ENCODE peak calls at places on chromosomes 2 and 18, in eight cellular contexts. J is HFFc6; A is stimulated activated CD4-positive, alpha-beta T cell treated with anti-CD3 and anti-CD28 coated beads, Interleukin-15, amount 100 ng/mL, for 1 hour; E is pancreas; D is choroid plexus epithelial cell; P is suprapubic skin; L is HL-60; G is hypothalamus. Y is an unnamed sample.

GRCh38 chr2:30915485-30915884 is 108.2 kb upstream of the CAPN13 start:
- DNase-seq in L (peak; percentile 39), P (no peak), A (no peak), J (no peak), G (no peak), E (no peak), D (peak; percentile 2), Y (no peak)

GRCh38 chr2:175195012-175195411 is 13.5 kb upstream of the ATP5MC3 start:
- DNase-seq in L (no peak), J (no peak), E (no peak), D (no peak), A (no peak), P (no peak), G (no peak), Y (no peak)

GRCh38 chr18:77201508-77201907 is 48.1 kb upstream of the GALR1 start:
- DNase-seq in G (no peak), J (no peak), P (no peak), L (no peak), D (no peak), A (no peak), E (no peak), Y (no peak)

GRCh38 chr18:49368876-49369440 is 91.5 kb downstream of the DYM start:
- DNase-seq in A (no peak), E (peak; percentile 68), G (peak; percentile 3), P (no peak), J (no peak), L (no peak), D (peak; percentile 73), Y (no peak)

GRCh38 chr2:111975053-111975552 is 76.7 kb downstream of the MERTK start:
- DNase-seq in G (no peak), P (no peak), A (no peak), J (peak; percentile 90), E (no peak), L (no peak), D (peak; percentile 80), Y (no peak)

GRCh38 chr2:158414538-158414937 is 42.0 kb downstream of the CCDC148 start:
- DNase-seq in L (no peak), E (no peak), P (no peak), J (peak; percentile 67), G (no peak), A (no peak), D (peak; percentile 69), Y (no peak)

GRCh38 chr2:69762513-69763494 is 20.9 kb downstream of the ANXA4 start:
- DNase-seq in E (no peak), L (no peak), A (no peak), D (no peak), G (peak; percentile 31), P (no peak), J (peak; percentile 27), Y (no peak)

GRCh38 chr2:127887452-127888219 is 1.9 kb upstream of the AMMECR1L start:
- DNase-seq in G (no peak), J (no peak), D (peak; percentile 41), E (no peak), L (no peak), A (no peak), P (no peak), Y (no peak)

GRCh38 chr2:127098711-127099110 is 8.2 kb downstream of the BIN1 start:
- DNase-seq in L (no peak), G (no peak), A (no peak), P (no peak), J (no peak), E (no peak), D (no peak), Y (no peak)

GRCh38 chr2:55408098-55408882 is 11.4 kb downstream of the CCDC88A start:
- DNase-seq in A (no peak), L (no peak), P (no peak), J (peak; percentile 75), G (no peak), E (no peak), D (no peak), Y (no peak)

GRCh38 chr2:204825054-204825453 is 279.8 kb downstream of the PARD3B start:
- DNase-seq in J (no peak), G (no peak), P (no peak), E (no peak), A (no peak), L (no peak), D (peak; percentile 12), Y (no peak)

GRCh38 chr2:8624855-8625398 is 56.9 kb upstream of the ID2 start:
- DNase-seq in E (no peak), D (no peak), A (no peak), P (peak; percentile 42), L (no peak), G (no peak), J (no peak), Y (no peak)